ENCODE peak calls at places on chromosomes 7 and 10, in nine cellular contexts. One of them, this sample, is unnamed. For H3K4me1, the result is how much of the 10 kb centered on the place peaks cover.

GRCh38 chr7:135758531-135758932 is 9.9 kb upstream of the FAM180A start:
- DNase-seq in suprapubic skin: no peak
- DNase-seq in tibial nerve: peak
- DNase-seq in prostate gland: no peak
- DNase-seq in CD4-positive, CD25-positive, alpha-beta regulatory T cell: no peak
- DNase-seq in Karpas-422: no peak
- DNase-seq in ovary: peak
- DNase-seq in cardiac muscle cell: peak
- DNase-seq in uterus: no peak
- DNase-seq in this sample: no peak

GRCh38 chr7:77455334-77455733 is 39.2 kb upstream of the GSAP start:
- DNase-seq in prostate gland: no peak
- DNase-seq in cardiac muscle cell: peak
- DNase-seq in suprapubic skin: no peak
- DNase-seq in CD4-positive, CD25-positive, alpha-beta regulatory T cell: no peak
- DNase-seq in Karpas-422: no peak
- DNase-seq in uterus: no peak
- DNase-seq in tibial nerve: peak
- DNase-seq in ovary: no peak
- DNase-seq in this sample: no peak

GRCh38 chr7:135743907-135744789 is 4.5 kb downstream of the FAM180A start:
- DNase-seq in prostate gland: no peak
- DNase-seq in suprapubic skin: no peak
- DNase-seq in uterus: peak
- DNase-seq in ovary: no peak
- DNase-seq in cardiac muscle cell: peak
- DNase-seq in Karpas-422: no peak
- DNase-seq in tibial nerve: no peak
- DNase-seq in CD4-positive, CD25-positive, alpha-beta regulatory T cell: no peak
- DNase-seq in this sample: no peak

GRCh38 chr7:10412426-10413019 is 561.1 kb upstream of the PHF14 start:
- DNase-seq in uterus: no peak
- DNase-seq in CD4-positive, CD25-positive, alpha-beta regulatory T cell: peak
- DNase-seq in tibial nerve: no peak
- DNase-seq in Karpas-422: peak
- DNase-seq in cardiac muscle cell: peak
- DNase-seq in ovary: no peak
- DNase-seq in suprapubic skin: no peak
- DNase-seq in prostate gland: peak
- DNase-seq in this sample: no peak

GRCh38 chr10:47036771-47037170 is 125.5 kb downstream of the PTPN20 start:
- DNase-seq in prostate gland: no peak
- DNase-seq in cardiac muscle cell: no peak
- DNase-seq in ovary: no peak
- DNase-seq in tibial nerve: no peak
- DNase-seq in suprapubic skin: no peak
- DNase-seq in Karpas-422: no peak
- DNase-seq in CD4-positive, CD25-positive, alpha-beta regulatory T cell: no peak
- DNase-seq in uterus: no peak
- DNase-seq in this sample: no peak

GRCh38 chr7:127665922-127666321 is 13.9 kb downstream of the SND1 start:
- DNase-seq in cardiac muscle cell: no peak
- DNase-seq in Karpas-422: no peak
- DNase-seq in prostate gland: no peak
- DNase-seq in ovary: no peak
- DNase-seq in suprapubic skin: no peak
- DNase-seq in tibial nerve: no peak
- DNase-seq in uterus: no peak
- DNase-seq in CD4-positive, CD25-positive, alpha-beta regulatory T cell: no peak
- DNase-seq in this sample: no peak

GRCh38 chr7:16652255-16652583 is 6.2 kb downstream of the BZW2 start:
- DNase-seq in CD4-positive, CD25-positive, alpha-beta regulatory T cell: no peak
- DNase-seq in uterus: no peak
- DNase-seq in Karpas-422: no peak
- DNase-seq in cardiac muscle cell: peak
- DNase-seq in prostate gland: no peak
- DNase-seq in tibial nerve: no peak
- DNase-seq in ovary: no peak
- DNase-seq in suprapubic skin: no peak
- DNase-seq in this sample: no peak

GRCh38 chr10:13331641-13332040 is 16.5 kb downstream of the SEPHS1 start:
- DNase-seq in CD4-positive, CD25-positive, alpha-beta regulatory T cell: no peak
- DNase-seq in Karpas-422: no peak
- DNase-seq in cardiac muscle cell: peak
- DNase-seq in ovary: no peak
- DNase-seq in suprapubic skin: no peak
- DNase-seq in uterus: no peak
- DNase-seq in tibial nerve: no peak
- DNase-seq in prostate gland: no peak
- DNase-seq in this sample: no peak

GRCh38 chr7:136114966-136115762 is 138.0 kb upstream of the MTPN start:
- DNase-seq in uterus: no peak
- DNase-seq in tibial nerve: no peak
- DNase-seq in prostate gland: no peak
- DNase-seq in ovary: no peak
- DNase-seq in CD4-positive, CD25-positive, alpha-beta regulatory T cell: peak
- DNase-seq in Karpas-422: peak
- DNase-seq in cardiac muscle cell: peak
- DNase-seq in suprapubic skin: no peak
- DNase-seq in this sample: peak

GRCh38 chr10:14385591-14386201 is 55.0 kb upstream of the FRMD4A start:
- DNase-seq in prostate gland: no peak
- DNase-seq in ovary: no peak
- DNase-seq in Karpas-422: no peak
- DNase-seq in suprapubic skin: no peak
- DNase-seq in cardiac muscle cell: peak
- DNase-seq in tibial nerve: no peak
- DNase-seq in CD4-positive, CD25-positive, alpha-beta regulatory T cell: no peak
- DNase-seq in uterus: no peak
- DNase-seq in this sample: no peak

GRCh38 chr7:100546129-100546867 is 7.3 kb downstream of the AGFG2 start:
- DNase-seq in prostate gland: no peak
- DNase-seq in Karpas-422: no peak
- DNase-seq in cardiac muscle cell: no peak
- DNase-seq in CD4-positive, CD25-positive, alpha-beta regulatory T cell: peak
- DNase-seq in tibial nerve: no peak
- DNase-seq in ovary: peak
- DNase-seq in suprapubic skin: no peak
- DNase-seq in uterus: no peak
- DNase-seq in this sample: peak

GRCh38 chr7:100545636-100546128 is 6.7 kb downstream of the AGFG2 start:
- DNase-seq in tibial nerve: no peak
- DNase-seq in ovary: peak
- DNase-seq in uterus: peak
- DNase-seq in suprapubic skin: no peak
- DNase-seq in Karpas-422: no peak
- DNase-seq in prostate gland: peak
- DNase-seq in CD4-positive, CD25-positive, alpha-beta regulatory T cell: peak
- DNase-seq in cardiac muscle cell: peak
- DNase-seq in this sample: peak

GRCh38 chr7:100547872-100548271 is 8.9 kb downstream of the AGFG2 start:
- DNase-seq in uterus: no peak
- DNase-seq in cardiac muscle cell: peak
- DNase-seq in ovary: peak
- DNase-seq in tibial nerve: no peak
- DNase-seq in CD4-positive, CD25-positive, alpha-beta regulatory T cell: no peak
- DNase-seq in prostate gland: no peak
- DNase-seq in suprapubic skin: no peak
- DNase-seq in Karpas-422: no peak
- DNase-seq in this sample: no peak

GRCh38 chr7:100544949-100545635 is 6.1 kb downstream of the AGFG2 start:
- DNase-seq in prostate gland: peak
- DNase-seq in suprapubic skin: no peak
- DNase-seq in CD4-positive, CD25-positive, alpha-beta regulatory T cell: no peak
- DNase-seq in uterus: no peak
- DNase-seq in ovary: no peak
- DNase-seq in cardiac muscle cell: peak
- DNase-seq in tibial nerve: no peak
- DNase-seq in Karpas-422: no peak
- DNase-seq in this sample: no peak

DNA sequence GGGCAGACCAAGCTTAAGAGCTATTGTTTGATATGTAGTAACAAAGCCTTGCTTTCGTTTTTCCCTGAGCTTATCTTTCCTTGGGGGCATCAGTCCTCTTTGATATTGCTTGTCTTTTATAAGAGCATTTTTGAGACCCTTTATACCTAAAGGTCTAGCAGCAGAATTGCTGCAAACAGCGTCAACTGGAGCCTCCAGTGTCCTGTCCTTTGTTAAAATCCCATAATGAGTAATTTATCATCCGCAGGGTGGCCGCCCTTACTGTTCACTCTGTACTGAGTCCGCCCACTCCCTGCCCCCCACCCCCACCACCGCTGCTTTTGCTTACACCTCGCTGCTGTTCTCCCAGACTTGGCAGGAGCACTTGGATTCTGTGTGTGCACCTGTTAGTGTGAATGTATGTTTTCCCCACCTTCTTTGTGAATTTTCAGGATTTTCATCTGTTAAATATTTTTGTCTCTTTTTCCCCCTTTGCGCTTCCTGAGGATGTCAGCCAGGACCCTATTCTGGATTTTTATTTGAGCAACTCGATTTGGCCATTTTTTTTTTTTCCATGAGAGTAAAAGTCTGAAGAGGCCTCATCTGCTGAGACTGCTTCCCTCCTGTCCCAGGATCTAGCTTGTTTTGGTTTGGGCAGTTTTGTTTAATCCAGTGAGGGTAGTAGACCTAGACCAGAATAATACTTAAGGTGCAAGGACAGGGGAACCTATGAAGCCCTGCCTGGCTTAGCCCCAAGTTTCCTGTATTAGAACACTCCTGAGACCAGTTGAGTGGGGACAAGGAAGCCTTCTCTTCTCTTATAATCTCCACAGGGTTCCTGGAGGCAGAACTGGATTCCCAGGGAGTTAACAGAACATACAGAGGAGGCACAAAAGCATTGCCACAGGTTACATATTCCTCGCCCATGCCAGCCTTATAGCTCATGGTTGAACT is 8.1 kb downstream of the AGFG2 start:
- DNase-seq in CD4-positive, CD25-positive, alpha-beta regulatory T cell: peak
- DNase-seq in suprapubic skin: no peak
- DNase-seq in uterus: no peak
- DNase-seq in Karpas-422: no peak
- DNase-seq in cardiac muscle cell: no peak
- DNase-seq in tibial nerve: no peak
- DNase-seq in prostate gland: no peak
- DNase-seq in ovary: peak
- DNase-seq in this sample: no peak
- H3K4me3 ChIP-seq in CD4-positive, CD25-positive, alpha-beta regulatory T cell: peak
- H3K4me3 ChIP-seq in suprapubic skin: no peak
- H3K4me3 ChIP-seq in uterus: no peak
- H3K4me3 ChIP-seq in Karpas-422: no peak
- H3K4me3 ChIP-seq in cardiac muscle cell: no peak
- H3K4me3 ChIP-seq in tibial nerve: no peak
- H3K4me3 ChIP-seq in prostate gland: no peak
- H3K4me3 ChIP-seq in ovary: peak
- H3K4me3 ChIP-seq in this sample: peak

DNA sequence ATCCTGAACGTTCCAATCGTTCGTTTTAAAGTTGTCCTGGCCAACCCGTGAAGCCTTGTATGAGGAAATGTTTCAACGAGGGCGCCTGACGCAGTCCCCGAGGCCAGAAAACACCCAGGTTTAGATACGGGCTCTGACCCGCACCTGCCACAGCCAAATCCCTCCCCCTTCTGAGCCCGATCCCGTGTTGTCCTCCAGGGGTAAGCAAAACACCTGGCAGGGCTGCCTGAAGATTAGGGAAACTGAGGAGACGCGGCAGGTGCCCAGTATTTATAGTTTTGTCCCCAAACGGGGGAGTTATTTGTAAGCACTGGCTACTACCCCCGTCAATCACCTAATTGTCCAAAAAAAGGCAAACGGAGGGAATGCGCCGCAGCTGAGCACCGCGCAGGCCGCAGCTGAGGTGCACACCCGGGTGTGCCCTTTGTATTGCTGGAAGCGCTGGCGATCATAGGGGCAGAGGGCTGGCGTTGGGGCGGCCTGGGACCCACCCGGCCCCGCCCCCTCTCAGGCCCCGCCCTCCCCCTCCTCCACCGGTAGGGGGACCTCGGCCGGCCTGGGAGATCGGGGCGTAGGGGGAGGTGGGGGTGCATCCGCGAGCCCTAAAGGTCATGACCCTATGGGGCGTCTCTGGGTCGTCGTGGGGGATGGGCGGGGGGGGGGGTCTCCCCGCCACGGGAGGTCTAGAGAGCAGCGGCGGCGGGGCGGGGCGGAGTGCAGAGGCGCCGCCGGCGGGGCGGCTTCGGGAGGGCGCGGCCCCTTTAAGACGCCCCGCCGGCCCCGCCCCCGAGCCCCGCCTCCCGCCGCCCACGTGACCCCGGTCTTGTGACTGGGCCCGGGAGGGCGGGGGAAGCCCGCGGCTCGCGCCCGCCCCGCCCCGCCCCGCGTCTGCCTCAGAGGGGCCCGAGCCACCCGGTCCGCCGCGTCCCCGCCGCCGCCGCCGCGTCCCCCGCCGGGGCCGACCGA is at the start of gene BRI3:
- DNase-seq in cardiac muscle cell: peak
- DNase-seq in uterus: peak
- DNase-seq in suprapubic skin: peak
- DNase-seq in Karpas-422: peak
- DNase-seq in CD4-positive, CD25-positive, alpha-beta regulatory T cell: peak
- DNase-seq in ovary: peak
- DNase-seq in tibial nerve: peak
- DNase-seq in prostate gland: peak
- DNase-seq in this sample: peak
- H3K4me1 ChIP-seq in cardiac muscle cell: under half
- H3K4me1 ChIP-seq in uterus: under half
- H3K4me1 ChIP-seq in suprapubic skin: half or more
- H3K4me1 ChIP-seq in Karpas-422: under half
- H3K4me1 ChIP-seq in CD4-positive, CD25-positive, alpha-beta regulatory T cell: under half
- H3K4me1 ChIP-seq in ovary: under half
- H3K4me1 ChIP-seq in tibial nerve: under half
- H3K4me1 ChIP-seq in prostate gland: under half
- H3K4me1 ChIP-seq in this sample: under half

GRCh38 chr7:157003445-157004049 is 6.9 kb downstream of the MNX1 start:
- DNase-seq in uterus: no peak
- DNase-seq in ovary: no peak
- DNase-seq in cardiac muscle cell: no peak
- DNase-seq in CD4-positive, CD25-positive, alpha-beta regulatory T cell: no peak
- DNase-seq in tibial nerve: no peak
- DNase-seq in Karpas-422: no peak
- DNase-seq in suprapubic skin: peak
- DNase-seq in prostate gland: no peak
- DNase-seq in this sample: no peak
- H3K4me3 ChIP-seq in uterus: no peak
- H3K4me3 ChIP-seq in ovary: no peak
- H3K4me3 ChIP-seq in cardiac muscle cell: no peak
- H3K4me3 ChIP-seq in CD4-positive, CD25-positive, alpha-beta regulatory T cell: no peak
- H3K4me3 ChIP-seq in tibial nerve: no peak
- H3K4me3 ChIP-seq in Karpas-422: no peak
- H3K4me3 ChIP-seq in suprapubic skin: peak
- H3K4me3 ChIP-seq in prostate gland: no peak
- H3K4me3 ChIP-seq in this sample: no peak

DNA sequence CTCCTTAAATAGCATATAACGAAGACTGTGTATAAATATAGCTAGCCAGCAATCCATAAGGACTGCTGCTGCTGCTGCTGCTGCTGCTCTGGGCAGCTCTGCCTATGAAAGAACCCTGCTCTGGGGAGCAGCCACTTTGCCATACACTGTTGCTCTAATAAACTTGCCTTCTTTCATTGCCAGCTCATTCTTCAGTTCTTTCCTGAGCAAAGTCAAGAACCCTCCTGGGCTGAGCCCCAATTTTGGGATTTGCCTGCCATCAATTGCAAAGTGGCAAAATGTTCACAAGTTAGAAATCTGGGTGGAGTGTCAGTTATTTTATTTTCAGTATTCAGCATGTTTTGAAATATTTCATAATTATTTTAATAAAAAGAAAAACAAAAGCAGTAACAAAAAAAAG is 694.4 kb downstream of the SUGCT start:
- DNase-seq in Karpas-422: no peak
- DNase-seq in ovary: no peak
- DNase-seq in prostate gland: no peak
- DNase-seq in cardiac muscle cell: no peak
- DNase-seq in suprapubic skin: no peak
- DNase-seq in uterus: no peak
- DNase-seq in tibial nerve: no peak
- DNase-seq in CD4-positive, CD25-positive, alpha-beta regulatory T cell: no peak
- DNase-seq in this sample: no peak
- H3K4me1 ChIP-seq in Karpas-422: under half
- H3K4me1 ChIP-seq in ovary: under half
- H3K4me1 ChIP-seq in prostate gland: under half
- H3K4me1 ChIP-seq in cardiac muscle cell: under half
- H3K4me1 ChIP-seq in suprapubic skin: under half
- H3K4me1 ChIP-seq in uterus: under half
- H3K4me1 ChIP-seq in tibial nerve: under half
- H3K4me1 ChIP-seq in CD4-positive, CD25-positive, alpha-beta regulatory T cell: under half
- H3K4me1 ChIP-seq in this sample: under half